ENCODE peak calls at places on chromosomes 16 and 17, in eight cellular contexts. J is NCI-H1417, Q is T-helper 9 cell, B is omental fat pad, U is fibroblast of lung, Z is SK-N-DZ, N is psoas muscle, S is NCI-H1092 treated with DMSO at 0.1 percent for 48 hours. A is an unnamed sample.

GRCh38 chr17:32486701-32487459 is at the start of gene CDK5R1:
- DNase-seq in J (peak; percentile 95), Q (peak; percentile 59), B (no peak), U (peak; percentile 48), Z (peak; percentile 72), N (peak; percentile 73), S (peak; percentile 69), A (peak; percentile 74)

GRCh38 chr17:16446338-16446983 is 31.1 kb downstream of the TRPV2 start:
- DNase-seq in J (no peak), Q (no peak), B (no peak), U (no peak), Z (no peak), N (no peak), S (no peak), A (no peak)

GRCh38 chr17:35578929-35579448 is 618 bp upstream of the PEX12 start:
- DNase-seq in J (peak; percentile 26), Q (no peak), B (no peak), U (no peak), Z (no peak), N (no peak), S (no peak), A (no peak)

GRCh38 chr17:11506635-11507034 is 91.6 kb upstream of the DNAH9 start:
- DNase-seq in J (no peak), Q (no peak), B (no peak), U (no peak), Z (no peak), N (no peak), S (no peak), A (no peak)

GRCh38 chr17:21210411-21211076 is 3.4 kb downstream of the TMEM11 start:
- DNase-seq in J (no peak), Q (no peak), B (no peak), U (no peak), Z (no peak), N (no peak), S (no peak), A (no peak)

GRCh38 chr17:81947189-81947588 is at the start of gene MYADML2:
- DNase-seq in J (no peak), Q (no peak), B (no peak), U (no peak), Z (no peak), N (no peak), S (no peak), A (no peak)

GRCh38 chr16:6265956-6266355 is 1066.7 kb upstream of the RBFOX1 start:
- DNase-seq in J (no peak), Q (no peak), B (no peak), U (no peak), Z (no peak), N (no peak), S (no peak), A (no peak)

GRCh38 chr16:81004646-81005353 is 1.9 kb downstream of the CMC2 start:
- DNase-seq in J (peak; percentile 23), Q (no peak), B (no peak), U (peak; percentile 77), Z (peak; percentile 66), N (no peak), S (peak; percentile 42), A (peak; percentile 68)

GRCh38 chr17:74271902-74272563 is 2.0 kb upstream of the DNAI2 start:
- DNase-seq in J (no peak), Q (no peak), B (no peak), U (no peak), Z (no peak), N (peak; percentile 41), S (no peak), A (no peak)

GRCh38 chr17:42676424-42677011 is at the start of gene PLEKHH3:
- DNase-seq in J (peak; percentile 79), Q (no peak), B (no peak), U (no peak), Z (peak; percentile 71), N (no peak), S (peak; percentile 73), A (no peak)

GRCh38 chr16:79037429-79038373 is 562.8 kb downstream of the MAF start:
- DNase-seq in J (no peak), Q (no peak), B (no peak), U (no peak), Z (no peak), N (no peak), S (peak; percentile 53), A (no peak)

GRCh38 chr16:77965346-77965745 is 57.0 kb upstream of the CLEC3A start:
- DNase-seq in J (no peak), Q (no peak), B (no peak), U (no peak), Z (peak; percentile 39), N (no peak), S (no peak), A (no peak)

GRCh38 chr16:23754594-23755483 is at the start of gene CHP2:
- DNase-seq in J (no peak), Q (no peak), B (no peak), U (no peak), Z (no peak), N (peak; percentile 21), S (no peak), A (no peak)

GRCh38 chr17:67624886-67625656 is 92.7 kb upstream of the NOL11 start:
- DNase-seq in J (peak; percentile 55), Q (no peak), B (no peak), U (no peak), Z (no peak), N (no peak), S (peak; percentile 21), A (no peak)

GRCh38 chr16:544517-544916 is 15.7 kb upstream of the PRR35 start:
- DNase-seq in J (no peak), Q (no peak), B (no peak), U (no peak), Z (no peak), N (no peak), S (no peak), A (no peak)

GRCh38 chr17:73165616-73166404 is 1.0 kb downstream of the SSTR2 start:
- DNase-seq in J (peak; percentile 67), Q (no peak), B (no peak), U (peak; percentile 11), Z (no peak), N (no peak), S (no peak), A (no peak)

GRCh38 chr16:46916980-46917379 is 32.8 kb downstream of the GPT2 start:
- DNase-seq in J (no peak), Q (no peak), B (no peak), U (no peak), Z (no peak), N (no peak), S (no peak), A (no peak)